ENCODE peak calls at places on chromosome 10, in six cellular contexts. One of them, this sample, is unnamed.

GRCh38 chr10:61822781-61823230 is 78.7 kb upstream of the ARID5B start:
- DNase-seq in T47D: no peak
- DNase-seq in kidney tubule cell: peak; percentile 85
- DNase-seq in retinal pigment epithelial cell: peak; percentile 25
- DNase-seq in HuH-7: no peak
- DNase-seq in T-helper 2 cell: no peak
- DNase-seq in this sample: no peak

GRCh38 chr10:30813872-30814471 is 184.4 kb upstream of the LYZL2 start:
- DNase-seq in HuH-7: no peak
- DNase-seq in retinal pigment epithelial cell: no peak
- DNase-seq in T-helper 2 cell: no peak
- DNase-seq in T47D: no peak
- DNase-seq in kidney tubule cell: peak; percentile 82
- DNase-seq in this sample: no peak

GRCh38 chr10:11298116-11298515 is 280.4 kb downstream of the CELF2 start:
- DNase-seq in T47D: no peak
- DNase-seq in HuH-7: no peak
- DNase-seq in T-helper 2 cell: no peak
- DNase-seq in kidney tubule cell: peak; percentile 22
- DNase-seq in retinal pigment epithelial cell: peak; percentile 77
- DNase-seq in this sample: no peak

GRCh38 chr10:4434105-4434504 is 391.9 kb upstream of the AKR1E2 start:
- DNase-seq in retinal pigment epithelial cell: no peak
- DNase-seq in T47D: no peak
- DNase-seq in kidney tubule cell: no peak
- DNase-seq in HuH-7: no peak
- DNase-seq in T-helper 2 cell: no peak
- DNase-seq in this sample: no peak

GRCh38 chr10:91287276-91287675 is 66.8 kb downstream of the PCGF5 start:
- DNase-seq in HuH-7: no peak
- DNase-seq in T47D: no peak
- DNase-seq in T-helper 2 cell: no peak
- DNase-seq in kidney tubule cell: peak; percentile 72
- DNase-seq in retinal pigment epithelial cell: no peak
- DNase-seq in this sample: no peak

GRCh38 chr10:43128958-43129706 is 9.1 kb upstream of the CSGALNACT2 start:
- DNase-seq in T-helper 2 cell: no peak
- DNase-seq in retinal pigment epithelial cell: peak; percentile 71
- DNase-seq in kidney tubule cell: peak; percentile 80
- DNase-seq in T47D: no peak
- DNase-seq in HuH-7: no peak
- DNase-seq in this sample: no peak

GRCh38 chr10:91567815-91568214 is 65.1 kb downstream of the PPP1R3C start:
- DNase-seq in HuH-7: no peak
- DNase-seq in T47D: no peak
- DNase-seq in kidney tubule cell: peak; percentile 77
- DNase-seq in T-helper 2 cell: no peak
- DNase-seq in retinal pigment epithelial cell: no peak
- DNase-seq in this sample: no peak

GRCh38 chr10:50432206-50432605 is 180.9 kb upstream of the ASAH2 start:
- DNase-seq in kidney tubule cell: no peak
- DNase-seq in T47D: no peak
- DNase-seq in HuH-7: no peak
- DNase-seq in retinal pigment epithelial cell: no peak
- DNase-seq in T-helper 2 cell: no peak
- DNase-seq in this sample: no peak

GRCh38 chr10:21336476-21337170 is 188.9 kb downstream of the SKIDA1 start:
- DNase-seq in T47D: no peak
- DNase-seq in kidney tubule cell: peak; percentile 97
- DNase-seq in T-helper 2 cell: no peak
- DNase-seq in HuH-7: no peak
- DNase-seq in retinal pigment epithelial cell: peak; percentile 92
- DNase-seq in this sample: peak; percentile 77